ENCODE peak calls at places on chromosomes 2 and 18, in five cellular contexts. R, W, D, L and P are unnamed samples.

GRCh38 chr2:150587547-150588209 is 100.2 kb upstream of the RND3 start:
- DNase-seq in L (peak; percentile 89), R (no peak), D (no peak), W (no peak), P (peak; percentile 49)

GRCh38 chr2:198390670-198391069 is 586.3 kb downstream of the PLCL1 start:
- DNase-seq in D (no peak), R (no peak), L (no peak), W (no peak), P (no peak)

GRCh38 chr2:182716665-182716990 is 571 bp downstream of the DNAJC10 start:
- DNase-seq in W (no peak), L (no peak), D (no peak), R (no peak), P (no peak)

GRCh38 chr2:69306897-69307695 is 79.9 kb downstream of the GFPT1 start:
- DNase-seq in D (peak; percentile 88), L (peak; percentile 81), W (peak; percentile 88), R (peak; percentile 48), P (peak; percentile 73)

GRCh38 chr2:167335627-167336026 is 447.3 kb downstream of the XIRP2 start:
- DNase-seq in L (no peak), D (no peak), R (no peak), W (no peak), P (no peak)

GRCh38 chr2:42841344-42841743 is 49.0 kb upstream of the HAAO start:
- DNase-seq in L (no peak), W (no peak), D (no peak), R (no peak), P (no peak)

GRCh38 chr2:24586955-24587354 is 95.9 kb downstream of the NCOA1 start:
- DNase-seq in W (no peak), D (no peak), L (no peak), R (no peak), P (no peak)

GRCh38 chr2:68730828-68731227 is 3.8 kb upstream of the ARHGAP25 start:
- DNase-seq in D (peak; percentile 17), L (peak; percentile 32), R (no peak), W (no peak), P (peak; percentile 70)

GRCh38 chr2:25103287-25103871 is 61.5 kb downstream of the EFR3B start:
- DNase-seq in L (peak; percentile 85), R (no peak), W (no peak), D (peak; percentile 82), P (peak; percentile 91)

GRCh38 chr2:206198677-206199076 is 39.0 kb downstream of the EEF1B2 start:
- DNase-seq in R (no peak), D (no peak), L (peak; percentile 67), W (no peak), P (no peak)

GRCh38 chr2:181984060-181984459 is 1.6 kb upstream of the PPP1R1C start:
- DNase-seq in D (no peak), L (no peak), W (no peak), R (no peak), P (no peak)

GRCh38 chr2:234917245-234917975 is 34.4 kb upstream of the SH3BP4 start:
- DNase-seq in W (no peak), L (peak; percentile 51), D (no peak), R (no peak), P (no peak)

GRCh38 chr2:32715391-32715841 is 87.6 kb downstream of the TTC27 start:
- DNase-seq in W (no peak), L (peak; percentile 62), D (no peak), R (no peak), P (no peak)

GRCh38 chr2:98768765-98769476 is 38.0 kb upstream of the MGAT4A start:
- DNase-seq in R (no peak), D (peak; percentile 25), L (no peak), W (no peak), P (no peak)

GRCh38 chr18:76234559-76234958 is 260.5 kb downstream of the ZNF516 start:
- DNase-seq in W (no peak), D (no peak), R (no peak), L (no peak), P (no peak)

GRCh38 chr2:138356178-138356577 is 145.4 kb upstream of the SPOPL start:
- DNase-seq in D (peak; percentile 2), W (no peak), R (no peak), L (peak; percentile 77), P (peak; percentile 20)

GRCh38 chr2:130986890-130987493 is 106.3 kb downstream of the FAM168B start:
- DNase-seq in W (no peak), R (no peak), D (no peak), L (no peak), P (no peak)

GRCh38 chr2:100623033-100623715 is 60.4 kb downstream of the PDCL3 start:
- DNase-seq in W (no peak), D (no peak), L (no peak), R (no peak), P (no peak)

GRCh38 chr2:168293766-168294165 is 46.4 kb upstream of the STK39 start:
- DNase-seq in D (peak; percentile 10), R (no peak), L (peak; percentile 5), W (no peak), P (no peak)

GRCh38 chr18:75111673-75112485 is 97.1 kb downstream of the PTGR3 start:
- DNase-seq in R (no peak), D (no peak), W (no peak), L (no peak), P (no peak)

GRCh38 chr2:157221394-157221988 is 36.0 kb upstream of the GALNT5 start:
- DNase-seq in L (no peak), W (no peak), D (no peak), R (no peak), P (no peak)

GRCh38 chr2:9331704-9332103 is 91.6 kb downstream of the ITGB1BP1 start:
- DNase-seq in D (no peak), R (no peak), L (no peak), W (peak; percentile 23), P (no peak)

GRCh38 chr2:152489364-152489763 is 154.4 kb downstream of the FMNL2 start:
- DNase-seq in D (no peak), L (no peak), W (no peak), R (no peak), P (no peak)

DNA sequence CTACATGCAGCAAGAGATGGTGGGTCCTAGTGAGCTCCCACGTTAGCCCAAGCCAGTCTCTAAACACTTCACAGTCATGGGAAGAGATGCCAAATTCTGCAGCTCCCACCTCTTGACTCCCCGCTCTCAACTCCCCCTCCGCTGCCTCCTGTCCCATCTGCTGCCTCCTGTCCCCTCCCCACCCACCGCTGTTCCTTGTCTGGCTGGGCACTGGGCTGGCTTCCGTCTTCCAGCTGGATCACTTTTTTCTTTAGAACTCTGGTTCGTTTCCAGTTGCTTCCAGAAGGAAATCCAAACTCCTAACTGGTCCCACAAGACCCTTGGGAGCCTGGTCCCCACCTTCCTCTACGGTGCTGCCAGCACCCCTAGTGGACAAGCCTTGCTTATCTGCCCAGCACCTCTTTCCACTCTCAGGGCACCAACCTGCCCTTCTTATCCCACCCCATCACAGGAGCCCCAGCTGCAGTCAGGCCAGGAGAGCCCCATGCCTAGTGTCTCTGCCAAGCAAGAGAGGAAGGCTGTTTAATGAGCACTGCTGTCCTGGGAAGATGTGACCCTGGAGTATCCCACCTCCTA is 12.1 kb upstream of the TWIST2 start:
- DNase-seq in L (no peak), D (no peak), R (no peak), W (no peak), P (no peak)
- TF ChIP-seq CTCF in L (peak; percentile 29), D (no peak), R (no peak), W (peak; percentile 12), P (peak; percentile 55)

DNA sequence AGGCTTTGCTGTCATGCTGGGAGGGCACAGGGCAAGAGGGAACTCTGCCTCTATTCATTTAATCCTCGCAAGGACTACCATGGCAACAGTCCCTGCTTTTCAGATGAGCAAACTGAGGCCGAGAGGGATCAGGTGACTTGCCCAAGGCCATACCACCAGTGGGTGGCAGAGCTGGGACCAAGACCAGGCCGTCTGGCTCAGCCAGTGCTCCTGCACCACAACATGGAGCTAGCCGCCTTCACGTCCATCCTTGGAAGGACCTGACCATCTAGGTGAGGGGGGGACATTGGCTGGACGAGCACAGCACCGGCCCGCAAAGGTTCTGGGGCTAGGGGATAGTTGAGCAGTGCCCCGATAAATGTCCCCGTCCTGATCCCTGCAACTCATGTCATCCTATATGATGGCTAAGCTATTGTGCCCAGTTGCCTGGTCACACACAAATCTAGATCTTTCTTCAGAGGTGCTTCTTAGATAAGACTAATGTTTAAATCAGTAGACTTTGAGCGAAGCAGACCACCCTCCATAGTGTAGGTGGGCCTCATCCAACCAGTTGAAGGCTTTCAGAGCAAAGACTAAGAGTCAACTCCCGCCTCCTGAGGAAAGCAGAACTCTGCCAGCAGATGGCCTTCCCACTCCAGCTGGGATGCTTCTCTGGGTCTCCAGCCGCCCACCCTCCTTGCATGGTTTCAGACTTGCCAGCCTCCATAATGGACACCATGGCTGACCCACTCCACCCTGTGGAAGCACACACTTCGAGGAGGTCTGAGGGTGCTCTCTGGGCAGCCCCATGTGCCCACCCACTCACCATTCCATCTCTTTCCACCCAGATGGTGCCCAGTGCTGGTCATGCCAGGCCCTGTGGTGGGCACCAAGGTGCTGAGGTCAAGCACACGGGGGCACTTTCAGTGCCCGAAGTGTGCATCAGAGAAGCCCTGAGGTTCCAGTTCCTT is 214.8 kb upstream of the RAB6C start:
- DNase-seq in L (no peak), R (no peak), W (no peak), D (no peak), P (no peak)
- TF ChIP-seq CTCF in L (no peak), R (no peak), W (no peak), D (no peak), P (no peak)

DNA sequence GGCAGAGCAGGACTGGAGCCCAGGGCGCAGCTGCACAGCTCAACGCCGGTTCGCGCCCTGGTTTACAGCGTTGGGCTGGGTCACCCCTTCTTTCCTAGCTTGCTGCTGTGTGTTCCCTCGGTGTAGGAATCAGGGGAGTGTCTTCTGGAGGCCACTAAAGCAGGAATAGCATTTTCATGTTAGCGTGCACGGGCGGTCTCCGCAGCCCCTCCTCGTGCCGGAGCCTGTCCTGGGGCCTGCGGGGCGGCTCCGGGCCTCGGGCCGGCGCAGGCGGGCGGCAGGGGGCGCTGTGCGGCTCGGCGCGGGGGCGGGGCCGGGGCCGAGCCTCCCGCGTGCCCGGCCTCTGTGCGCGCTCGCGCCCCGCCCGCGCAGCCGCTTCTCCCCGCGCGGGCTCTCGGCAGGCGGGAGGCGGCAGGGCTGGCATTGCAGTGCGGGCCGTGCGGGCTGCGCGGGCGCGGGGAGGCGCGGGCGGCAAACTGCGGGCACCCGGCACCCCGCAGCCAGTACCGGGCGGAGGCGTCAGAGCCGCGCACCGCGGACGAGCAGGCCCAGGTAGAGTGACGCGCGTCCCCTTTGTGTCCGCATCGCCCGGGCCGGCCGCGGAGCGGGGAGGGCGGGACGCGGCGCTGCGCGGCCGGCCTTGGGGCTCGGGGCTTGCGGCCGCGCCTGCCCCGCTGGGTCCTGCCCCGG is at the start of gene RNF144A:
- DNase-seq in R (peak; percentile 69), W (peak; percentile 85), L (peak; percentile 26), D (peak; percentile 53), P (no peak)
- TF ChIP-seq CTCF in R (peak; percentile 60), W (peak; percentile 15), L (no peak), D (peak; percentile 97), P (no peak)

DNA sequence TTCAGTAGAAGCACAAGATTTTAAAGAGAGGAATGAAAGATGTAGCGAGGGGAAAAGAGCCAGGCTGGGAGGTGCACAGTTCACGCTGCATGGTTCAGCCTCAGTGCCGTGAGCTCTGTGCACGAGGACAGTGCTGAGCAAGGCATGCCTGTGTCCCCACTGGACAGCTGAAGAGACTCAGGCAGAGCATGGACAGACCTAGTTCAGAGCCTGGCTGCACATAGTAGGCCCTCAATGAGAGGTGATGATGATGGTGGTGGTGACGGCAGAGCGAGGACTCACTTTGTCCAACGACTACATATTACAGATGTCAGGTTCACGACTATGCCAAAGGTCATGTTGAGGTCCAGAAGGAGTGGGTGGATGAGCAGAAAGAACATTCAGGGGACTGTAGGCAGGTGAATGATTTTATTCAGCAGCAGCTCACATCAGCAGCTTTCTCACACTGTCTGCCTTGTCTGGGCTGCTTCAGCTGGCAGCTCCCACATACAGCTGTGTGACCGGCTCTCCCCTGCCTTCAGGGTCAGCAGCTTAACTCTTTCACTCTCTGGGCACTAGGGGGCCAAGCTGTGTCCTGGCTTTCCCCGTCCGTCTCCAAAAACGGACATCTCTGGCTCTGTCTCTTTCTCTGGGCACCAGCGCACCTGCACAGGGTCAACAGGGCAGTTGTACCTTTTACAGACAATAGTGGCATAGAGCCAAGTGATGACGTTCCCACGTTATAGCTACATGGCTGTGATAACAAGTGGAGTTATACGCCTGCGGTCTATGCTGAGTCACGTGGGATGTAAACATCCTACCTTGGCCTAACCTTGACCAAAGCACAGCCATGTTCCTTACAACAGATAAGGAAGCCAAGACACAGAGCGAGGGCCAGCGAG is 128.8 kb upstream of the MSH6 start:
- DNase-seq in L (no peak), R (no peak), W (peak; percentile 54), D (peak; percentile 20), P (no peak)
- TF ChIP-seq CTCF in L (no peak), R (no peak), W (peak; percentile 51), D (peak; percentile 11), P (peak; percentile 27)